ENCODE peak calls at places on chromosome X, in seven cellular contexts. T is breast epithelium; H is psoas muscle; L is cardiac muscle cell; B is BE2C; M is mucosa of descending colon; I is CD4-positive, CD25-positive, alpha-beta regulatory T cell. K is an unnamed sample.

GRCh38 chrX:28120076-28120475 is 138.8 kb upstream of the DCAF8L1 start:
- DNase-seq in B (no peak), H (no peak), I (no peak), M (no peak), T (no peak), L (peak; percentile 22), K (no peak)

GRCh38 chrX:139246295-139246694 is 284.2 kb upstream of the F9 start:
- DNase-seq in M (no peak), I (no peak), T (no peak), L (no peak), B (no peak), H (no peak), K (no peak)

GRCh38 chrX:40095588-40096394 is 2.0 kb downstream of the BCOR start:
- DNase-seq in I (no peak), H (no peak), L (peak; percentile 45), M (peak; percentile 68), B (no peak), T (no peak), K (no peak)

GRCh38 chrX:85111347-85111746 is 107.7 kb downstream of the APOOL start:
- DNase-seq in B (no peak), T (no peak), L (peak; percentile 13), M (no peak), H (no peak), I (peak; percentile 4), K (peak; percentile 15)

GRCh38 chrX:281166-281999 is at the start of gene PLCXD1:
- DNase-seq in I (no peak), B (peak; percentile 38), T (no peak), H (no peak), L (peak; percentile 46), M (peak; percentile 55), K (peak; percentile 50)

GRCh38 chrX:117538441-117539418 is 577.9 kb downstream of the KLHL13 start:
- DNase-seq in I (no peak), L (no peak), M (no peak), T (no peak), H (no peak), B (peak; percentile 21), K (no peak)

GRCh38 chrX:112266136-112266535 is 183.6 kb upstream of the TRPC5 start:
- DNase-seq in T (no peak), B (no peak), M (no peak), I (no peak), H (no peak), L (no peak), K (no peak)

GRCh38 chrX:55839480-55839879 is 121.9 kb downstream of the RRAGB start:
- DNase-seq in L (no peak), T (no peak), B (no peak), H (no peak), I (no peak), M (no peak), K (no peak)

GRCh38 chrX:41781500-41781899 is 57.5 kb downstream of the GPR82 start:
- DNase-seq in M (no peak), I (peak; percentile 59), B (peak; percentile 12), T (no peak), L (peak; percentile 49), H (no peak), K (no peak)

GRCh38 chrX:39619182-39620009 is 478.4 kb downstream of the BCOR start:
- DNase-seq in H (no peak), B (peak; percentile 42), T (no peak), I (no peak), L (peak; percentile 50), M (no peak), K (no peak)

GRCh38 chrX:130769835-130770234 is 133.2 kb downstream of the ENOX2 start:
- DNase-seq in L (no peak), M (no peak), I (no peak), H (no peak), B (no peak), T (no peak), K (no peak)

GRCh38 chrX:40168183-40169015 is 70.6 kb upstream of the BCOR start:
- DNase-seq in I (no peak), H (no peak), B (no peak), M (peak; percentile 55), L (no peak), T (no peak), K (no peak)

GRCh38 chrX:37653397-37654085 is 32.0 kb upstream of the XK start:
- DNase-seq in H (no peak), I (no peak), B (no peak), L (no peak), M (no peak), T (no peak), K (no peak)

GRCh38 chrX:120463241-120463640 is 5.9 kb downstream of the LAMP2 start:
- DNase-seq in M (no peak), H (no peak), T (no peak), B (no peak), L (peak; percentile 83), I (no peak), K (no peak)

GRCh38 chrX:15738686-15739016 is 581 bp downstream of the CA5B start:
- DNase-seq in M (no peak), B (no peak), H (no peak), I (peak; percentile 30), T (no peak), L (no peak), K (no peak)

GRCh38 chrX:119389214-119389613 is 9.9 kb upstream of the SLC25A43 start:
- DNase-seq in B (no peak), T (no peak), H (no peak), M (no peak), I (no peak), L (no peak), K (no peak)

GRCh38 chrX:131548994-131549393 is 5.1 kb downstream of the OR13H1 start:
- DNase-seq in B (no peak), I (no peak), M (no peak), L (no peak), H (no peak), T (no peak), K (no peak)

GRCh38 chrX:1387141-1387776 is 4.7 kb downstream of the SLC25A6 start:
- DNase-seq in B (no peak), L (no peak), I (no peak), T (peak; percentile 43), M (no peak), H (peak; percentile 13), K (peak; percentile 11)

GRCh38 chrX:82757614-82758013 is 750.5 kb upstream of the POU3F4 start:
- DNase-seq in B (no peak), M (no peak), H (no peak), I (no peak), L (no peak), T (no peak), K (no peak)

GRCh38 chrX:95949588-95949987 is 735.1 kb upstream of the DIAPH2 start:
- DNase-seq in I (no peak), H (no peak), T (no peak), L (no peak), M (no peak), B (no peak), K (no peak)

GRCh38 chrX:45142185-45142584 is 58.5 kb downstream of the DIPK2B start:
- DNase-seq in L (no peak), H (no peak), M (no peak), I (no peak), B (no peak), T (no peak), K (no peak)

GRCh38 chrX:94676285-94676684 is 1002.3 kb downstream of the FAM133A start:
- DNase-seq in M (no peak), I (no peak), T (no peak), H (no peak), B (no peak), L (no peak), K (no peak)

GRCh38 chrX:155966876-155967275 is 30.6 kb upstream of the IL9R start:
- DNase-seq in T (no peak), B (peak; percentile 52), M (no peak), H (no peak), L (no peak), I (peak; percentile 2), K (peak; percentile 17)

DNA sequence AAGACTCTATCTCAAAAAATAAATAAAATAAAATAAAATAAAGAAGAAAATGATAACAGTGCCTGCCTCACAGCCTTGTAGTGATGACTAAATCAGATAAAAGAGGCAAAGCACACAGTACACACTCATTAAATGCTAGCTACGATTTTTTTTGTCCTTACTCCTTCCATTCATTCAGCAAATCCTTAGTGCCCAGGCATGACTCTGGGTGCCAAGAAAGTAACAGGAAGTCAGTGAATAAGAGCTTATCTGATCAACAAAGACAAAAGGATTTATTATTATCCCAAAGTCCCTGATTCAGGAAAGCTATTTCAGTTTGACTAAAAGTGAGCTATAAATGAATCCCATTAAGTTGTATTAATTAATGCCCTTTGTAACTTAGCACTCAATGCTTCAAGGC is 92.7 kb downstream of the SH3KBP1 start:
- DNase-seq in T (no peak), H (no peak), I (no peak), B (no peak), L (no peak), M (no peak), K (no peak)
- H3K4me1 ChIP-seq in T (no peaks in the 10 kb centered on the region), H (no peaks in the 10 kb centered on the region), I (peaks cover 46% of the 10 kb centered on the region), B (no peaks in the 10 kb centered on the region), L (no peaks in the 10 kb centered on the region), M (no peaks in the 10 kb centered on the region), K (no peaks in the 10 kb centered on the region)

DNA sequence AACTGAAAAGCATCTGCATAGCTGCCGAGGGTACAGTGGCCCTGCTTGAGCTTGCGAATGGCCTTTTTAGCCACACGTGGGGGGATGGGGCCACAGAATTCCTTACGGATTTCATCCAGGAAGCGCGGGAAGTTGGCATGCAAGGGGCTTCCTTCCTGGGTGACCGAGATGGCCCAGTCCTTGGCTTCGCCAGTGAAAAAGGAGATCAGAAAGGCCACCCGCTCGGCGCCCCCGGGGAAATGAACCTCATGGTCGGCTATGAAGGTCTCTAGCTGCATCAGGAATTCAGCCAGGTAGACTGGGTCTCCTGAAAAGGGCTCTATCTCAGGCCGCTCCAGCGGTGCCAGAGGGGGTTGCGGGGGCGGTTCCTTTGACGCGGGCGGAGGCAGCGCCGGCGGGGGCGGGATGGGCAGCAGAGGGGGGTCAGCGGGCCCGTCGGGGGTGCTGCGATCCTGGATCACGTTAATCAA is 918 bp downstream of the RTL5 start:
- DNase-seq in M (no peak), B (no peak), T (no peak), L (no peak), I (no peak), H (peak; percentile 20), K (peak; percentile 37)
- H3K4me3 ChIP-seq in M (no peak overlapping the region), B (peak overlapping the region; percentile 74), T (peak overlapping the region; percentile 48), L (peak overlapping the region; percentile 51), I (no peak overlapping the region), H (peak overlapping the region; percentile 60), K (peak overlapping the region; percentile 51)

GRCh38 chrX:17553451-17553850 is 178.5 kb downstream of the NHS start:
- DNase-seq in L (peak; percentile 62), B (no peak), I (no peak), H (no peak), M (no peak), T (no peak), K (no peak)
- H3K4me1 ChIP-seq in L (peaks cover 11% of the 10 kb centered on the region), B (no peaks in the 10 kb centered on the region), I (no peaks in the 10 kb centered on the region), H (no peaks in the 10 kb centered on the region), M (no peaks in the 10 kb centered on the region), T (no peaks in the 10 kb centered on the region), K (no peaks in the 10 kb centered on the region)

DNA sequence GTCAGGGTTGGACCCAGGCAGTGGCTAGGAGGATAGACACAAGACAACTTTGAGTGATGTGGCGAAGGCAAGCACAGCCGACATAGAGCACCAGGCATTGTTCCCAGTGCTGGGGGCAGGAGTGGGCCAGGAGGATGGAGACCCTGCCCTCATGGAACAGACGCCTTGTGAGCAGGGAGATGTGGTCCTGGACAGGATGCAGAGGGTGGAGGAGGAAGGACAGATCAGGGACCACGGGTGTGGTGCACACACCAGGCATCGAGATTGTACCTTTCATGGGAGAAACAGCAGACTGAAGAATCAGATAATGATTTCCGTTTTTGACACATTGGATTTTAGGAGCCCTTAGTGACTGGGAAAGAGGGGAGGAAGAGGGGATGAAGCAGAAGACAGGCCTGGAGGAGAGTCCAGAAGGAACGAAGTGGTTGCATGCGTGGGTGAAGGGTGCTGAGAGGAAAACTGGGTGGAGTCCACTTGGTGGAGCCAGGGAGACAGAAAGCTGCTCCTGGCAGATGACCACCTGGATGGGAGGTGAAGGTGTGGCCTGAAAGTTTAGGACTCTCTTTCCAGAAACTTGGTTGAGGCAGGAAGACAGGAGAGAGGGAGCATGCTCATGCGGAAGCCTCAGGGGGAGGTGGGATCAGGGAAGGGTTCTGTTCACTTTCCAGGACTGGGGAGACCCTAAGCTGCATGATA is 27.9 kb upstream of the MAP3K15 start:
- DNase-seq in I (no peak), B (no peak), M (no peak), T (no peak), L (no peak), H (no peak), K (no peak)
- H3K4me3 ChIP-seq in I (no peak overlapping the region), B (no peak overlapping the region), M (no peak overlapping the region), T (no peak overlapping the region), L (no peak overlapping the region), H (no peak overlapping the region), K (no peak overlapping the region)